ENCODE peak calls at places on chromosome 4, in six cellular contexts. One of them, this sample, is unnamed. For H3K9me3 and H3K36me3, the result is how much of the 10 kb centered on the place peaks cover.

GRCh38 chr4:147340111-147340510 is 140.8 kb upstream of the EDNRA start:
- DNase-seq in adrenal gland: no peak
- DNase-seq in psoas muscle: no peak
- DNase-seq in colonic mucosa: no peak
- DNase-seq in PC-3: peak
- DNase-seq in mammary epithelial cell: peak
- DNase-seq in this sample: no peak

GRCh38 chr4:153655928-153656327 is 28.2 kb upstream of the TLR2 start:
- DNase-seq in adrenal gland: peak
- DNase-seq in psoas muscle: peak
- DNase-seq in colonic mucosa: no peak
- DNase-seq in PC-3: no peak
- DNase-seq in mammary epithelial cell: peak
- DNase-seq in this sample: no peak

GRCh38 chr4:147052361-147052760 is 106.7 kb upstream of the TTC29 start:
- DNase-seq in adrenal gland: no peak
- DNase-seq in psoas muscle: no peak
- DNase-seq in colonic mucosa: no peak
- DNase-seq in PC-3: peak
- DNase-seq in mammary epithelial cell: peak
- DNase-seq in this sample: no peak

GRCh38 chr4:12041828-12042227 is 613.1 kb upstream of the HS3ST1 start:
- DNase-seq in adrenal gland: no peak
- DNase-seq in psoas muscle: no peak
- DNase-seq in colonic mucosa: no peak
- DNase-seq in PC-3: no peak
- DNase-seq in mammary epithelial cell: peak
- DNase-seq in this sample: no peak

GRCh38 chr4:166144607-166145006 is 271.6 kb downstream of the TLL1 start:
- DNase-seq in adrenal gland: no peak
- DNase-seq in psoas muscle: no peak
- DNase-seq in colonic mucosa: no peak
- DNase-seq in PC-3: no peak
- DNase-seq in mammary epithelial cell: no peak
- DNase-seq in this sample: no peak

GRCh38 chr4:152815078-152815477 is 35.3 kb downstream of the ARFIP1 start:
- DNase-seq in adrenal gland: no peak
- DNase-seq in psoas muscle: no peak
- DNase-seq in colonic mucosa: no peak
- DNase-seq in PC-3: no peak
- DNase-seq in mammary epithelial cell: no peak
- DNase-seq in this sample: no peak

GRCh38 chr4:175671491-175671934 is 140.6 kb downstream of the GPM6A start:
- DNase-seq in adrenal gland: no peak
- DNase-seq in psoas muscle: no peak
- DNase-seq in colonic mucosa: no peak
- DNase-seq in PC-3: peak
- DNase-seq in mammary epithelial cell: no peak
- DNase-seq in this sample: no peak

GRCh38 chr4:18049446-18049845 is 27.9 kb upstream of the LCORL start:
- DNase-seq in adrenal gland: no peak
- DNase-seq in psoas muscle: no peak
- DNase-seq in colonic mucosa: no peak
- DNase-seq in PC-3: no peak
- DNase-seq in mammary epithelial cell: no peak
- DNase-seq in this sample: no peak

GRCh38 chr4:110231869-110232268 is 33.5 kb upstream of the ELOVL6 start:
- DNase-seq in adrenal gland: no peak
- DNase-seq in psoas muscle: no peak
- DNase-seq in colonic mucosa: no peak
- DNase-seq in PC-3: peak
- DNase-seq in mammary epithelial cell: peak
- DNase-seq in this sample: no peak

GRCh38 chr4:1255151-1255550 is 6.2 kb upstream of the CTBP1 start:
- DNase-seq in adrenal gland: no peak
- DNase-seq in psoas muscle: no peak
- DNase-seq in colonic mucosa: no peak
- DNase-seq in PC-3: no peak
- DNase-seq in mammary epithelial cell: peak
- DNase-seq in this sample: no peak

GRCh38 chr4:94342713-94343112 is at the start of gene HPGDS:
- DNase-seq in adrenal gland: no peak
- DNase-seq in psoas muscle: no peak
- DNase-seq in colonic mucosa: no peak
- DNase-seq in PC-3: no peak
- DNase-seq in mammary epithelial cell: no peak
- DNase-seq in this sample: no peak

GRCh38 chr4:78612398-78613005 is 60.9 kb downstream of the ANXA3 start:
- DNase-seq in adrenal gland: peak
- DNase-seq in psoas muscle: no peak
- DNase-seq in colonic mucosa: peak
- DNase-seq in PC-3: peak
- DNase-seq in mammary epithelial cell: no peak
- DNase-seq in this sample: peak

GRCh38 chr4:153513596-153513995 is 47.4 kb downstream of the TMEM131L start:
- DNase-seq in adrenal gland: no peak
- DNase-seq in psoas muscle: no peak
- DNase-seq in colonic mucosa: no peak
- DNase-seq in PC-3: peak
- DNase-seq in mammary epithelial cell: no peak
- DNase-seq in this sample: no peak

DNA sequence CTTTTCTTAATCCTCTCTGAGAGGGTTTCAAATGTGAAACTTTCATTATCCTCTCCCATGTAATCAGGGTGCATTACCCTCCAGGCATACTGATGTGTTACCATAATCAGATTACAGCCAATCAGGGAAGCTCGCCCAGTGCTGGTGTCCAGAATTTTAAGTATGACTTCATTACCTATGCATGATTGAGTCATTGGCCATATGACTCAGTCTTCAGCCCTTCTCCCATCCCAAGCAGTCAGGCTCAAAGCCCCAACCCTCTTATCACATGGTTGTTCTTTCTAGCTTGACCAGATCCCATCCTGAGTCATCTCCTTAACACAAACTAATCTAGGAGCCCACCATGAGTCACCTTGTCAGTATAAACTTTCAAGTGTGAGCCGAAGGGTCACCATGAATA is 1668.1 kb upstream of the AGA start:
- DNase-seq in adrenal gland: no peak
- DNase-seq in psoas muscle: no peak
- DNase-seq in colonic mucosa: no peak
- DNase-seq in PC-3: peak
- DNase-seq in mammary epithelial cell: peak
- DNase-seq in this sample: no peak
- H3K9me3 ChIP-seq in adrenal gland: under half
- H3K9me3 ChIP-seq in psoas muscle: under half
- H3K9me3 ChIP-seq in colonic mucosa: under half
- H3K9me3 ChIP-seq in PC-3: under half
- H3K9me3 ChIP-seq in mammary epithelial cell: under half
- H3K9me3 ChIP-seq in this sample: under half

GRCh38 chr4:173478884-173479283 is 51.1 kb downstream of the HAND2 start:
- DNase-seq in adrenal gland: no peak
- DNase-seq in psoas muscle: no peak
- DNase-seq in colonic mucosa: no peak
- DNase-seq in PC-3: no peak
- DNase-seq in mammary epithelial cell: no peak
- DNase-seq in this sample: no peak
- H3K36me3 ChIP-seq in adrenal gland: under half
- H3K36me3 ChIP-seq in psoas muscle: under half
- H3K36me3 ChIP-seq in colonic mucosa: under half
- H3K36me3 ChIP-seq in PC-3: under half
- H3K36me3 ChIP-seq in mammary epithelial cell: under half
- H3K36me3 ChIP-seq in this sample: under half

GRCh38 chr4:125991398-125991797 is 676.6 kb downstream of the FAT4 start:
- DNase-seq in adrenal gland: no peak
- DNase-seq in psoas muscle: no peak
- DNase-seq in colonic mucosa: no peak
- DNase-seq in PC-3: no peak
- DNase-seq in mammary epithelial cell: no peak
- DNase-seq in this sample: no peak
- H3K27ac ChIP-seq in adrenal gland: no peak
- H3K27ac ChIP-seq in psoas muscle: no peak
- H3K27ac ChIP-seq in colonic mucosa: no peak
- H3K27ac ChIP-seq in PC-3: no peak
- H3K27ac ChIP-seq in mammary epithelial cell: no peak
- H3K27ac ChIP-seq in this sample: no peak

DNA sequence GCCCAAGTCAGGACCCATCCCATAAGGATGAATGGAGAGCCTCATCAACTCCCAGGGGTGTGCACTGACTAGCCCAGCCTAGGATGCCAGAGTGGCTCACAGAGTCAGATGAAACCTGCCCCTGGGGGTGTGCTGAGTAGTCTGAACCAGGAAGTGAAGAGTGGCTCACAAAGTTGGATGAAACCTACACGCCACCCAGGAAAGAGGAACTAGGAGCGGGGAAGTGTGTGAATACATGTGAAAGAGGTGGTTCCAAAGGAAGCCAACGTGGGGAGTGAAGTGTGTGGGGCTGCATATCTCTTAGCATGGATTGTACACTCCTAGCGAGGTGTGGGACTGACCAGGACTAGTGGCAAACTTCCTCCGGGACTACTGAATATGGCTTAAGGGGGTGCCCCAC is 902.1 kb upstream of the NDST4 start:
- DNase-seq in adrenal gland: no peak
- DNase-seq in psoas muscle: no peak
- DNase-seq in colonic mucosa: no peak
- DNase-seq in PC-3: no peak
- DNase-seq in mammary epithelial cell: no peak
- DNase-seq in this sample: no peak
- H3K9me3 ChIP-seq in adrenal gland: under half
- H3K9me3 ChIP-seq in psoas muscle: under half
- H3K9me3 ChIP-seq in colonic mucosa: under half
- H3K9me3 ChIP-seq in PC-3: under half
- H3K9me3 ChIP-seq in mammary epithelial cell: under half
- H3K9me3 ChIP-seq in this sample: under half

DNA sequence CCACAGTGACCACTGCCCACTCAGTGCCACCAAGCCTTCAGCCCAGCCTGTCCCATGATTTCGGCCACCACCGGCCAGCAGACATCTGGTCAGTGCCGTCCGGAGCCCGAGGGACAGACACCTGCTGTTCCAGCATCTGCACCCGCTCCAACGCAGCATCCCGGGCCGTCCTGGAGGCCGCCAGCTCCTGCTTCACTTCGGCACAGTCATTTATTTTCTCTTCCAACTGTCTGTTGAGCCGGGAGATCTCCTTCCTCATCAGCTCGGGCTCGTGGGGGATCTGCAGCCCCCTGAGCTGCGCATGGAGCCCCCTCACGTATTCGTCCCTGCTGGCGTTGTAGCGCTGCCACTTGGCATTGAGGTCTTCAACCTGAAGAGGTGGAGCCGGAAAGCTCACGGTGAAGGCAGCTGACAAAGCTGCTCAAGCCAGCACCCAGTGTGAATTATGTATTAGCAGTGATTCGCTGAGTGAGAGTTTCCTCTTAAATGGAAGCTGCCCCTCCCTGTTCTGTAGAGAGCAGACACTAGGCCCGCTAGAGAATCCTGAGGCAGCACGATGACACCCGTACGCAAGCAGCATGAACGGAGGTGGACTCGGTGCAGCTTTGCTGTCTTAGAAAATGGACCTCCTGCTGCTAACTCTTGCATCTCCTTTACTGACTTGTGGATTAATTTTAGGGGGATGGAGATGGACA is 11.4 kb downstream of the TNIP2 start:
- DNase-seq in adrenal gland: no peak
- DNase-seq in psoas muscle: peak
- DNase-seq in colonic mucosa: no peak
- DNase-seq in PC-3: no peak
- DNase-seq in mammary epithelial cell: no peak
- DNase-seq in this sample: no peak
- H3K36me3 ChIP-seq in adrenal gland: under half
- H3K36me3 ChIP-seq in psoas muscle: half or more
- H3K36me3 ChIP-seq in colonic mucosa: under half
- H3K36me3 ChIP-seq in PC-3: under half
- H3K36me3 ChIP-seq in mammary epithelial cell: under half
- H3K36me3 ChIP-seq in this sample: half or more

DNA sequence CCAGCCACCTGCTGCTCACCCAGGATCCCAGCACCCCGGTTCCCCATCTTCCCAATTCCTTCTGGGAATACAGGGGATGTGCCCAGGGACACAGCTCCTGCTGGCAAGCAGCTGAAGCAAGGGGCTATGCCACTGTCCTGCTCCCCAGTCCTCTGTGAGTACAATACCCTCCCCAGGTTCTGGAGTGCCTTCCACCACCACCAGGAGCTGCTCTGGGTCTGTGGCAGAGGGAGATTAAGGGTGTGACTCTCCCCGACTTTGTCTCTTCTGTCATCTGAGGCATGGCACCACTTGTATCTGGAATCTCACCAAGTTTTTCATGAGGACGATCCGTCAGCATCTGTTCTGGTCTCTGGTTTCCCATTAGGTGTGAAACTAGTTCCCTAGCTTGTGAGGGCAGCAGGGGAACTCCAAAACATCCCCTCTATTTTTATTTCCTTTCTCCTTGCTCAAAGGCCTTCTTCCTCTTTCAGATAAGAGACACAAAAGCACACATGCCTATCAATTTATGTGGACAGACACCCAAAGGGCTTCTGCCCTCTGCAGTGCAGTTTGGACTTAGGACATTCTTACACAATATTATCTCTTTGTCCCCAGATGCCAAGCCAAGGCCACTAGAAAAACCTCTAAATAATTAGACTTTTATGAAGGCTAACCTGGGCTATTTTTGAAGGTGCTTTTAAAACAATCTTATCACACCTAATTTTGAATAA is 26.8 kb downstream of the MGST2 start:
- DNase-seq in adrenal gland: peak
- DNase-seq in psoas muscle: peak
- DNase-seq in colonic mucosa: no peak
- DNase-seq in PC-3: no peak
- DNase-seq in mammary epithelial cell: no peak
- DNase-seq in this sample: peak
- H3K27ac ChIP-seq in adrenal gland: peak
- H3K27ac ChIP-seq in psoas muscle: peak
- H3K27ac ChIP-seq in colonic mucosa: no peak
- H3K27ac ChIP-seq in PC-3: no peak
- H3K27ac ChIP-seq in mammary epithelial cell: no peak
- H3K27ac ChIP-seq in this sample: peak

GRCh38 chr4:167550021-167550420 is 315.7 kb upstream of the SPOCK3 start:
- DNase-seq in adrenal gland: no peak
- DNase-seq in psoas muscle: no peak
- DNase-seq in colonic mucosa: no peak
- DNase-seq in PC-3: no peak
- DNase-seq in mammary epithelial cell: no peak
- DNase-seq in this sample: no peak
- H3K9me3 ChIP-seq in adrenal gland: under half
- H3K9me3 ChIP-seq in psoas muscle: under half
- H3K9me3 ChIP-seq in colonic mucosa: under half
- H3K9me3 ChIP-seq in PC-3: under half
- H3K9me3 ChIP-seq in mammary epithelial cell: under half
- H3K9me3 ChIP-seq in this sample: under half